ENCODE peak calls at places on chromosome 22, in four cellular contexts. F, X, A and L are unnamed samples.

GRCh38 chr22:50581950-50582561 is 593 bp downstream of the CHKB start:
- ATAC-seq in F (no peak), X (no peak), A (peak), L (peak)

GRCh38 chr22:38172489-38173155 is 9.0 kb downstream of the PLA2G6 start:
- ATAC-seq in F (peak), X (peak), A (peak), L (peak)

GRCh38 chr22:25702046-25702445 is 39.9 kb upstream of the MYO18B start:
- ATAC-seq in F (no peak), X (no peak), A (no peak), L (no peak)

GRCh38 chr22:17827466-17827865 is 53.2 kb upstream of the BID start:
- ATAC-seq in F (no peak), X (no peak), A (no peak), L (no peak)

GRCh38 chr22:42271906-42272305 is 1.5 kb upstream of the TCF20 start:
- ATAC-seq in F (no peak), X (no peak), A (no peak), L (no peak)

GRCh38 chr22:42928969-42929837 is 72.1 kb upstream of the ARFGAP3 start:
- ATAC-seq in F (no peak), X (peak), A (no peak), L (no peak)

GRCh38 chr22:40482391-40482790 is 112.0 kb downstream of the SGSM3 start:
- ATAC-seq in F (no peak), X (no peak), A (no peak), L (no peak)

GRCh38 chr22:30245181-30245984 is 1.2 kb downstream of the LIF start:
- ATAC-seq in F (no peak), X (no peak), A (no peak), L (peak)

GRCh38 chr22:43128116-43128515 is 15.1 kb downstream of the MCAT start:
- ATAC-seq in F (no peak), X (no peak), A (no peak), L (no peak)

GRCh38 chr22:29716814-29717213 is 3.0 kb upstream of the CABP7 start:
- ATAC-seq in F (no peak), X (peak), A (peak), L (peak)

GRCh38 chr22:44295406-44295805 is 17.3 kb downstream of the SHISAL1 start:
- ATAC-seq in F (no peak), X (no peak), A (no peak), L (no peak)

GRCh38 chr22:28005513-28005912 is 86.5 kb upstream of the PITPNB start:
- ATAC-seq in F (no peak), X (no peak), A (no peak), L (no peak)

GRCh38 chr22:36079041-36079440 is 50.4 kb upstream of the RBFOX2 start:
- ATAC-seq in F (no peak), X (no peak), A (no peak), L (no peak)

GRCh38 chr22:23533328-23533762 is 46.7 kb downstream of the IGLL1 start:
- ATAC-seq in F (peak), X (no peak), A (peak), L (peak)

GRCh38 chr22:47534150-47535133 is 772.0 kb downstream of the TBC1D22A start:
- ATAC-seq in F (no peak), X (no peak), A (no peak), L (no peak)

GRCh38 chr22:48080304-48081165 is 1318.1 kb downstream of the TBC1D22A start:
- ATAC-seq in F (no peak), X (no peak), A (no peak), L (no peak)

GRCh38 chr22:39173787-39174497 is 21.5 kb upstream of the CBX7 start:
- ATAC-seq in F (peak), X (no peak), A (peak), L (peak)

GRCh38 chr22:30826670-30827355 is 132.1 kb downstream of the OSBP2 start:
- ATAC-seq in F (no peak), X (no peak), A (peak), L (peak)

GRCh38 chr22:46681010-46681409 is 57.0 kb downstream of the CERK start:
- ATAC-seq in F (peak), X (no peak), A (peak), L (peak)

GRCh38 chr22:43226368-43226979 is 39.5 kb upstream of the TTLL12 start:
- ATAC-seq in F (peak), X (no peak), A (no peak), L (no peak)

GRCh38 chr22:21657020-21657360 is 8.8 kb upstream of the PPIL2 start:
- ATAC-seq in F (no peak), X (peak), A (no peak), L (no peak)

GRCh38 chr22:25067851-25068421 is 115.4 kb downstream of the KIAA1671 start:
- ATAC-seq in F (peak), X (peak), A (peak), L (peak)

GRCh38 chr22:29581799-29582198 is 886 bp upstream of the NIPSNAP1 start:
- ATAC-seq in F (no peak), X (no peak), A (no peak), L (no peak)

GRCh38 chr22:19998991-19999820 is 17.4 kb downstream of the ARVCF start:
- ATAC-seq in F (no peak), X (peak), A (no peak), L (no peak)

GRCh38 chr22:33605686-33606085 is 314.6 kb downstream of the LARGE1 start:
- ATAC-seq in F (no peak), X (peak), A (no peak), L (no peak)

GRCh38 chr22:39240841-39241631 is 3.7 kb downstream of the PDGFB start:
- ATAC-seq in F (peak), X (peak), A (peak), L (peak)

GRCh38 chr22:40190501-40190900 is 12.8 kb downstream of the TNRC6B start:
- ATAC-seq in F (no peak), X (peak), A (no peak), L (no peak)

GRCh38 chr22:43926349-43926710 is 2.7 kb downstream of the PNPLA3 start:
- ATAC-seq in F (no peak), X (no peak), A (no peak), L (no peak)

GRCh38 chr22:44734801-44735517 is 17.4 kb upstream of the ARHGAP8 start:
- ATAC-seq in F (no peak), X (no peak), A (no peak), L (no peak)

GRCh38 chr22:20043997-20044342 is 23.1 kb downstream of the TANGO2 start:
- ATAC-seq in F (no peak), X (no peak), A (no peak), L (no peak)

GRCh38 chr22:47219789-47220188 is 457.3 kb downstream of the TBC1D22A start:
- ATAC-seq in F (no peak), X (no peak), A (no peak), L (no peak)

GRCh38 chr22:29313126-29314071 is 2.1 kb downstream of the RASL10A start:
- ATAC-seq in F (peak), X (peak), A (peak), L (no peak)

GRCh38 chr22:45064313-45065268 is 54.8 kb upstream of the PHF21B start:
- ATAC-seq in F (peak), X (no peak), A (peak), L (peak)

GRCh38 chr22:23163665-23164064 is 16.6 kb upstream of the BCR start:
- ATAC-seq in F (no peak), X (no peak), A (no peak), L (no peak)

GRCh38 chr22:45196308-45196707 is 32.6 kb downstream of the NUP50 start:
- ATAC-seq in F (no peak), X (no peak), A (no peak), L (no peak)

GRCh38 chr22:20242393-20243175 is 25.5 kb downstream of the RTN4R start:
- ATAC-seq in F (peak), X (no peak), A (no peak), L (no peak)

GRCh38 chr22:36026741-36027140 is 1.9 kb downstream of the RBFOX2 start:
- ATAC-seq in F (no peak), X (no peak), A (no peak), L (no peak)

GRCh38 chr22:17281026-17281809 is 62.0 kb upstream of the ADA2 start:
- ATAC-seq in F (peak), X (no peak), A (peak), L (peak)

GRCh38 chr22:27377901-27378300 is 423.7 kb downstream of the MN1 start:
- ATAC-seq in F (no peak), X (no peak), A (no peak), L (no peak)

GRCh38 chr22:23383491-23384450 is 196.3 kb downstream of the IGLL1 start:
- ATAC-seq in F (no peak), X (no peak), A (no peak), L (no peak)